ENCODE peak calls at places on chromosomes 3 and 15, in ten cellular contexts. B is KG1; N is effector CD8-positive, alpha-beta T cell; A is activated B cell treated with CpG ODN at 0.5 μM for 24 hours; W is small intestine; U is HS-27A; Q is ACHN; L is upper lobe of right lung; S is A172; M is cardiac fibroblast. J is an unnamed sample.

GRCh38 chr15:52060511-52060910 is 41.5 kb downstream of the MAPK6 start:
- DNase-seq in Q (no peak), B (no peak), U (no peak), S (no peak), N (no peak), W (no peak), M (no peak), A (no peak), L (no peak), J (no peak)

GRCh38 chr15:68252925-68253534 is 23.5 kb upstream of the CLN6 start:
- DNase-seq in B (peak), M (peak), W (peak), N (peak), L (no peak), S (peak), Q (peak), U (no peak), A (no peak), J (no peak)

GRCh38 chr3:33131328-33132018 is 17.7 kb downstream of the CRTAP start:
- DNase-seq in U (peak), M (peak), L (no peak), S (peak), B (peak), Q (peak), N (no peak), A (no peak), W (peak), J (peak)

GRCh38 chr3:45417949-45418847 is 29.8 kb downstream of the LARS2 start:
- DNase-seq in Q (no peak), U (no peak), W (no peak), B (no peak), A (no peak), S (no peak), M (no peak), L (no peak), N (no peak), J (no peak)

GRCh38 chr3:29478671-29479070 is 197.8 kb downstream of the RBMS3 start:
- DNase-seq in S (no peak), N (no peak), L (no peak), A (no peak), B (no peak), Q (no peak), M (peak), U (no peak), W (no peak), J (no peak)

GRCh38 chr3:14550651-14551611 is 10.8 kb upstream of the GRIP2 start:
- DNase-seq in Q (no peak), U (no peak), N (no peak), L (no peak), W (no peak), A (no peak), M (peak), S (no peak), B (no peak), J (no peak)

GRCh38 chr3:37995652-37996641 is 5.4 kb downstream of the VILL start:
- DNase-seq in A (no peak), B (no peak), N (no peak), S (no peak), Q (no peak), L (peak), W (no peak), U (no peak), M (no peak), J (no peak)

GRCh38 chr15:83443076-83443847 is 3.9 kb upstream of the SH3GL3 start:
- DNase-seq in W (no peak), L (no peak), Q (no peak), N (no peak), S (no peak), U (no peak), A (no peak), B (no peak), M (no peak), J (no peak)

GRCh38 chr3:106108925-106109324 is 240.1 kb upstream of the CBLB start:
- DNase-seq in Q (no peak), N (no peak), W (no peak), M (no peak), L (no peak), S (no peak), U (no peak), A (no peak), B (no peak), J (no peak)

GRCh38 chr15:66836476-66837030 is 134.5 kb downstream of the SMAD6 start:
- DNase-seq in B (no peak), N (no peak), U (no peak), Q (no peak), A (no peak), S (no peak), W (no peak), M (no peak), L (no peak), J (no peak)

GRCh38 chr15:58433597-58434333 is 2.0 kb downstream of the LIPC start:
- DNase-seq in U (no peak), S (no peak), W (no peak), N (no peak), B (no peak), M (no peak), Q (no peak), L (no peak), A (no peak), J (no peak)

GRCh38 chr3:170632780-170633179 is 46.9 kb upstream of the SLC7A14 start:
- DNase-seq in U (no peak), L (no peak), S (no peak), Q (no peak), B (no peak), N (no peak), A (no peak), W (no peak), M (no peak), J (no peak)

GRCh38 chr3:33364531-33365128 is 75.6 kb downstream of the UBP1 start:
- DNase-seq in M (peak), L (no peak), S (peak), Q (no peak), N (no peak), A (no peak), W (no peak), B (no peak), U (no peak), J (no peak)

GRCh38 chr3:49721165-49721860 is 1.8 kb upstream of the AMIGO3 start:
- DNase-seq in S (no peak), M (no peak), N (no peak), U (no peak), A (no peak), L (peak), B (no peak), W (peak), Q (no peak), J (no peak)

GRCh38 chr3:167820114-167820865 is 84.8 kb downstream of the SERPINI1 start:
- DNase-seq in M (no peak), W (no peak), N (no peak), L (no peak), Q (no peak), B (no peak), A (no peak), S (no peak), U (no peak), J (peak)

GRCh38 chr15:38247336-38247735 is 5.3 kb upstream of the SPRED1 start:
- DNase-seq in S (no peak), A (no peak), N (no peak), Q (no peak), M (peak), L (no peak), W (no peak), B (no peak), U (no peak), J (no peak)

GRCh38 chr3:10242182-10243065 is 5.8 kb upstream of the TATDN2 start:
- DNase-seq in U (no peak), W (peak), Q (peak), A (no peak), B (peak), L (no peak), M (peak), N (peak), S (peak), J (no peak)

GRCh38 chr3:39396690-39397089 is 9.8 kb upstream of the RPSA start:
- DNase-seq in A (no peak), N (no peak), Q (no peak), U (no peak), L (no peak), B (no peak), M (no peak), W (no peak), S (no peak), J (no peak)

GRCh38 chr15:60760646-60761504 is 281.9 kb upstream of the ICE2 start:
- DNase-seq in N (no peak), A (no peak), W (no peak), S (no peak), L (no peak), M (peak), Q (no peak), U (peak), B (no peak), J (no peak)

GRCh38 chr15:71651750-71652186 is 158.6 kb upstream of the NR2E3 start:
- DNase-seq in W (peak), L (no peak), N (no peak), M (peak), B (no peak), Q (peak), A (no peak), S (peak), U (peak), J (peak)

GRCh38 chr3:139098391-139098790 is 53.7 kb upstream of the PRR23C start:
- DNase-seq in U (no peak), S (no peak), M (no peak), Q (no peak), A (no peak), W (no peak), N (no peak), B (no peak), L (no peak), J (no peak)

GRCh38 chr15:43748376-43748775 is 2.1 kb downstream of the PDIA3 start:
- DNase-seq in A (no peak), U (no peak), W (peak), S (no peak), Q (no peak), B (no peak), M (peak), L (no peak), N (no peak), J (no peak)

GRCh38 chr3:4776399-4776979 is 202.7 kb upstream of the BHLHE40 start:
- DNase-seq in L (no peak), U (no peak), Q (no peak), B (no peak), M (no peak), A (no peak), N (no peak), W (no peak), S (no peak), J (no peak)

GRCh38 chr3:53100818-53101466 is 29.3 kb downstream of the RFT1 start:
- DNase-seq in Q (no peak), M (no peak), N (no peak), U (no peak), A (no peak), L (no peak), S (no peak), B (no peak), W (no peak), J (no peak)

GRCh38 chr15:30962079-30962478 is 29.3 kb downstream of the MTMR10 start:
- DNase-seq in A (no peak), W (no peak), Q (no peak), N (no peak), L (no peak), S (no peak), M (no peak), U (no peak), B (no peak), J (no peak)

GRCh38 chr3:158420654-158421396 is 150.2 kb upstream of the MLF1 start:
- DNase-seq in M (peak), B (no peak), N (no peak), Q (no peak), U (no peak), L (no peak), W (no peak), A (no peak), S (peak), J (no peak)

GRCh38 chr3:53219897-53220483 is 35.8 kb downstream of the TKT start:
- DNase-seq in Q (peak), L (peak), W (peak), U (peak), B (peak), A (peak), N (peak), M (peak), S (peak), J (peak)

GRCh38 chr3:149466192-149466591 is 8.3 kb upstream of the TM4SF4 start:
- DNase-seq in U (peak), S (peak), L (no peak), B (no peak), W (no peak), N (no peak), Q (peak), A (no peak), M (peak), J (no peak)

J was measured in H9.